ENCODE peak calls at places on chromosomes 5 and 9, in nine cellular contexts. C is PC-3; L is ACHN; I is NCI-H226; Y is effector memory CD8-positive, alpha-beta T cell; D is stimulated activated CD8-positive, alpha-beta memory T cell treated with anti-CD3 and anti-CD28 coated beads, Interleukin-4, amount 100 ng/mL, for 4 hours; S is NCI-H2081; F is non-pigmented ciliary epithelial cell; N is putamen. Q is an unnamed sample.

GRCh38 chr5:144368556-144368955 is 197.9 kb downstream of the KCTD16 start:
- DNase-seq in C (peak), L (no peak), I (no peak), Y (no peak), D (no peak), S (peak), F (peak), N (no peak), Q (no peak)

GRCh38 chr5:21701317-21701716 is 1151.8 kb downstream of the CDH12 start:
- DNase-seq in C (peak), L (no peak), I (no peak), Y (no peak), D (no peak), S (no peak), F (no peak), N (no peak), Q (no peak)

GRCh38 chr9:70413798-70414775 is at the start of gene KLF9:
- DNase-seq in C (peak), L (peak), I (peak), Y (peak), D (peak), S (peak), F (peak), N (peak), Q (peak)

GRCh38 chr5:9686211-9686610 is 56.1 kb upstream of the TAS2R1 start:
- DNase-seq in C (no peak), L (no peak), I (peak), Y (no peak), D (no peak), S (no peak), F (peak), N (no peak), Q (peak)

GRCh38 chr9:36100532-36100931 is 36.0 kb upstream of the GLIPR2 start:
- DNase-seq in C (no peak), L (peak), I (peak), Y (no peak), D (no peak), S (no peak), F (no peak), N (no peak), Q (no peak)

GRCh38 chr5:144072518-144072927 is 97.9 kb downstream of the YIPF5 start:
- DNase-seq in C (peak), L (no peak), I (peak), Y (no peak), D (no peak), S (no peak), F (peak), N (no peak), Q (no peak)

GRCh38 chr9:127178646-127179632 is 56.5 kb upstream of the ANGPTL2 start:
- DNase-seq in C (no peak), L (no peak), I (no peak), Y (no peak), D (no peak), S (no peak), F (no peak), N (no peak), Q (no peak)

GRCh38 chr9:95268681-95269080 is 48.8 kb downstream of the FANCC start:
- DNase-seq in C (peak), L (peak), I (no peak), Y (no peak), D (no peak), S (peak), F (no peak), N (no peak), Q (peak)

GRCh38 chr5:83044941-83045340 is 32.3 kb downstream of the TMEM167A start:
- DNase-seq in C (no peak), L (no peak), I (no peak), Y (no peak), D (no peak), S (no peak), F (no peak), N (no peak), Q (no peak)

GRCh38 chr5:126354012-126354856 is 69.0 kb upstream of the GRAMD2B start:
- DNase-seq in C (peak), L (peak), I (peak), Y (no peak), D (no peak), S (peak), F (peak), N (peak), Q (peak)

GRCh38 chr9:14346301-14346721 is 32.4 kb upstream of the NFIB start:
- DNase-seq in C (no peak), L (no peak), I (no peak), Y (no peak), D (no peak), S (peak), F (no peak), N (peak), Q (no peak)

GRCh38 chr5:157303667-157304327 is 37.9 kb downstream of the CYFIP2 start:
- DNase-seq in C (peak), L (no peak), I (no peak), Y (peak), D (no peak), S (peak), F (no peak), N (no peak), Q (no peak)

GRCh38 chr9:70466976-70467551 is 52.6 kb upstream of the KLF9 start:
- DNase-seq in C (peak), L (no peak), I (peak), Y (no peak), D (no peak), S (no peak), F (peak), N (no peak), Q (peak)

GRCh38 chr9:34513567-34514214 is 9.1 kb downstream of the ENHO start:
- DNase-seq in C (peak), L (no peak), I (no peak), Y (no peak), D (no peak), S (no peak), F (no peak), N (peak), Q (no peak)

GRCh38 chr9:37921546-37922300 is 17.8 kb upstream of the SLC25A51 start:
- DNase-seq in C (no peak), L (no peak), I (no peak), Y (no peak), D (no peak), S (no peak), F (no peak), N (no peak), Q (peak)

GRCh38 chr5:15515229-15515628 is 15.2 kb downstream of the FBXL7 start:
- DNase-seq in C (no peak), L (no peak), I (no peak), Y (no peak), D (no peak), S (no peak), F (no peak), N (no peak), Q (no peak)

GRCh38 chr5:55231476-55232193 is 1.8 kb downstream of the CCNO start:
- DNase-seq in C (no peak), L (no peak), I (no peak), Y (no peak), D (no peak), S (no peak), F (no peak), N (no peak), Q (no peak)

GRCh38 chr9:77743381-77743780 is 95.3 kb upstream of the GNA14 start:
- DNase-seq in C (no peak), L (no peak), I (no peak), Y (no peak), D (no peak), S (no peak), F (peak), N (no peak), Q (no peak)

GRCh38 chr5:83632874-83633273 is 87.8 kb downstream of the HAPLN1 start:
- DNase-seq in C (peak), L (peak), I (peak), Y (no peak), D (no peak), S (no peak), F (peak), N (no peak), Q (peak)

GRCh38 chr9:94812343-94812742 is 85.8 kb downstream of the AOPEP start:
- DNase-seq in C (peak), L (peak), I (peak), Y (no peak), D (no peak), S (no peak), F (no peak), N (no peak), Q (peak)

GRCh38 chr9:116084497-116084896 is 69.1 kb upstream of the PAPPA start:
- DNase-seq in C (no peak), L (no peak), I (no peak), Y (no peak), D (no peak), S (no peak), F (no peak), N (no peak), Q (no peak)

GRCh38 chr9:120928015-120928719 is 1.6 kb upstream of the TRAF1 start:
- DNase-seq in C (no peak), L (peak), I (no peak), Y (no peak), D (no peak), S (no peak), F (no peak), N (no peak), Q (peak)

GRCh38 chr9:16241231-16241630 is 629.2 kb downstream of the BNC2 start:
- DNase-seq in C (peak), L (no peak), I (no peak), Y (no peak), D (no peak), S (no peak), F (no peak), N (no peak), Q (peak)

Q was measured in trophoblast cell.